ENCODE peak calls at places on chromosomes 1 and 21, in nine cellular contexts. M is breast epithelium; R is colonic mucosa; H is CD4-positive, alpha-beta memory T cell; V is transverse colon; W is OCI-LY7; U is hepatocyte; O is endodermal cell; J is naive thymus-derived CD4-positive, alpha-beta T cell. B is an unnamed sample.

GRCh38 chr1:160622885-160623633 is 23.8 kb downstream of the SLAMF1 start:
- DNase-seq in M (no peak), R (no peak), H (peak; percentile 67), V (no peak), W (peak; percentile 56), U (no peak), O (no peak), J (no peak), B (no peak)

GRCh38 chr1:156747737-156748669 is 3.5 kb downstream of the HDGF start:
- DNase-seq in M (no peak), R (peak; percentile 27), H (peak; percentile 53), V (no peak), W (no peak), U (no peak), O (peak; percentile 65), J (no peak), B (no peak)

GRCh38 chr21:26743524-26743923 is 101.7 kb downstream of the ADAMTS1 start:
- DNase-seq in M (no peak), R (no peak), H (no peak), V (no peak), W (no peak), U (no peak), O (no peak), J (no peak), B (no peak)

GRCh38 chr1:13981142-13981541 is 281.2 kb downstream of the PRDM2 start:
- DNase-seq in M (no peak), R (no peak), H (no peak), V (no peak), W (no peak), U (no peak), O (no peak), J (no peak), B (no peak)

GRCh38 chr1:200409203-200409760 is 554 bp downstream of the ZNF281 start:
- DNase-seq in M (no peak), R (peak; percentile 38), H (peak; percentile 64), V (peak; percentile 53), W (peak; percentile 38), U (peak; percentile 53), O (peak; percentile 75), J (peak; percentile 33), B (no peak)

GRCh38 chr21:35274923-35275322 is 225.8 kb upstream of the RUNX1 start:
- DNase-seq in M (no peak), R (no peak), H (no peak), V (no peak), W (no peak), U (no peak), O (no peak), J (no peak), B (no peak)

GRCh38 chr1:117363591-117364048 is 3.6 kb upstream of the MAN1A2 start:
- DNase-seq in M (no peak), R (no peak), H (no peak), V (no peak), W (no peak), U (no peak), O (no peak), J (no peak), B (peak; percentile 50)

GRCh38 chr1:24275510-24275909 is 43.6 kb upstream of the GRHL3 start:
- DNase-seq in M (no peak), R (no peak), H (no peak), V (no peak), W (no peak), U (no peak), O (no peak), J (no peak), B (no peak)

GRCh38 chr1:192805832-192806323 is 3.0 kb upstream of the RGS2 start:
- DNase-seq in M (no peak), R (peak; percentile 46), H (peak; percentile 61), V (no peak), W (peak; percentile 73), U (peak; percentile 85), O (no peak), J (peak; percentile 60), B (no peak)

GRCh38 chr1:69413129-69413528 is 154.6 kb upstream of the LRRC7 start:
- DNase-seq in M (no peak), R (no peak), H (no peak), V (no peak), W (no peak), U (no peak), O (no peak), J (no peak), B (no peak)

GRCh38 chr1:103107696-103108524 is at the start of gene COL11A1:
- DNase-seq in M (no peak), R (no peak), H (no peak), V (no peak), W (no peak), U (peak; percentile 20), O (no peak), J (no peak), B (no peak)

GRCh38 chr21:45912611-45913415 is 68.8 kb upstream of the COL6A1 start:
- DNase-seq in M (no peak), R (no peak), H (no peak), V (no peak), W (no peak), U (no peak), O (no peak), J (no peak), B (no peak)

DNA sequence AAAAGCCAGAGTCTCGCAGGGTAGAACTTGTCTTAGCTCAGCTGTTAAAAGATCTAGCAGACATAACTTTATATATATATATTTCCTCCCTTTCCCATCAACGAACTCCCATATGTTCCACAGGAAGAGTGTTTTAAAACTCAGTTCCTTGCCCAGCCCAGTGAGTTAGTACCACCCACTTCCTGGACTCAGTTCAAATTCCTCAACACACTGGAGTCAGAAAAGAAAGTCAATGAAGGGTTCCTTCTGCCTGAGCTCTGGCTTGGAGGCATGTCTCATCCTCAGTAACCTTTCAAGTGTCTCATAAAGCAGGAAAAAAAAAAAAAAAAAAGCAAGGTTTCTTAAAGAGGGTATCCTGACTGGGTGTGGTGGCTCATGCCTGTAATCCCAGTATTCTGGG is 15.6 kb downstream of the TPM3 start:
- DNase-seq in M (no peak), R (peak; percentile 64), H (no peak), V (peak; percentile 28), W (no peak), U (peak; percentile 41), O (no peak), J (no peak), B (no peak)
- H3K36me3 ChIP-seq in M (no peaks in the 10 kb centered on the region), R (peaks cover 19% of the 10 kb centered on the region), H (peaks cover 44% of the 10 kb centered on the region), V (no peaks in the 10 kb centered on the region), W (peaks cover 91% of the 10 kb centered on the region), U (no peaks in the 10 kb centered on the region), O (peaks cover 64% of the 10 kb centered on the region), J (peaks cover 42% of the 10 kb centered on the region), B (peaks cover 49% of the 10 kb centered on the region)

DNA sequence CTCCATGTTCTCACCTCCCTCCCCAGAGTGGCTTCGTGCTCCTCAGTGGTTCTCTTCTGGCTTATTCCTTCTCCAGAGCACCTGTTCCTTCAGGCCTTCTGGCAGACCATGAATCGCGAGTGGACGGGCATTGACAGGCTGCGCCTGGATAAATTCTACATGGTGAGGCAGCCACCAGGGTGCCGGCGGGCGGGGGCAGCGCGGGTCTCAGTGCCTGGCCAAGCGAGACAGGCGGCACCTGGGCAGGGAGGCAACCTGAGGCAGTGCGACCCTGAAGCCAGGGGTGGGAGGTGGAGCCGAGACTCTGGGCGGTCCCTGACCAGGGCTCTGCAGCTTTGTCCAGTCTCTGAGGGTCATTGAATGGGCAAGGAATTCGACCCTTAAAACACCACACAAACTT is 3.9 kb downstream of the RRP1 start:
- DNase-seq in M (no peak), R (no peak), H (no peak), V (no peak), W (no peak), U (no peak), O (no peak), J (no peak), B (no peak)
- H3K36me3 ChIP-seq in M (peaks cover 9% of the 10 kb centered on the region), R (peaks cover 17% of the 10 kb centered on the region), H (peaks cover 65% of the 10 kb centered on the region), V (peaks cover 5% of the 10 kb centered on the region), W (peaks cover 86% of the 10 kb centered on the region), U (no peaks in the 10 kb centered on the region), O (peaks cover 73% of the 10 kb centered on the region), J (peaks cover 67% of the 10 kb centered on the region), B (peaks cover 43% of the 10 kb centered on the region)

DNA sequence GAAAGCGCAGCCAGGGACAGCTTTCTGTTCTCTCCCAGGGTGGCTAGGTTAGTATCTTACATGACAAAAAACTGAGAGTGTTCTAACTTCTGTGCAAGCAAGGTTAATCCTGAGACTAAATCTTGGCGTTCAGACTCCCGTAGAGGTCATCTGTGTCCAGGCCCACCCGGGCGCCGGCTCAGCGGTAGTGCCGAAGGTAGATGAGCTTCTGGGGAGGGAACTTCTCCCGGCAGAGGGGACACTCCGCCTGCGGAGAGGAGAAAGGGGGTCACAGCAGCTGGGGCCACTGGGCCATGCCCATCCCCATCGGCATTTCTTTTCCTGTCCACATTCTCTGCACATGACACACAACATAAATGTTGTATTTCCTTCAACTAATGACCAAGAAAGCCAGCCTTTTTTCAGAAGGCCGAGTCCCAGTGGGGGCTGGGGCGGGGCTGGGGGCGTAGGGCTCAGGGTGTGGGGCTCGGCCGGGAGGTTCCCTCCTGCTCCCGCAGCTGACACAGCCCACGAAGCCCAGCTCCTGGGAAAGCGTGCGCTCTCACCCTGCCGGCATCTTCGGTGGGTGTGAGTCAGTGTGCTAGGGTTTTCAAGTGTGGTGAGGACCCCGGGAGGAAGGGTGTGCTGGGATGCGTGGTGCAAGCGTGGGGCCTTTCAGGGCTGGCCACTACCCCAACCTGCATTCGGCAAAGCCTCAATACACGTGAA is 6.6 kb downstream of the PEX10 start:
- DNase-seq in M (no peak), R (no peak), H (peak; percentile 30), V (no peak), W (no peak), U (no peak), O (no peak), J (no peak), B (no peak)
- H3K36me3 ChIP-seq in M (peaks cover 15% of the 10 kb centered on the region), R (peaks cover 23% of the 10 kb centered on the region), H (peaks cover 46% of the 10 kb centered on the region), V (no peaks in the 10 kb centered on the region), W (peaks cover 68% of the 10 kb centered on the region), U (no peaks in the 10 kb centered on the region), O (peaks cover 42% of the 10 kb centered on the region), J (peaks cover 82% of the 10 kb centered on the region), B (peaks cover 18% of the 10 kb centered on the region)

GRCh38 chr1:111463029-111463683 is 10.6 kb upstream of the C1orf162 start:
- DNase-seq in M (no peak), R (no peak), H (no peak), V (no peak), W (no peak), U (no peak), O (no peak), J (no peak), B (no peak)

GRCh38 chr1:111466480-111466879 is 7.3 kb upstream of the C1orf162 start:
- DNase-seq in M (no peak), R (no peak), H (no peak), V (no peak), W (no peak), U (no peak), O (no peak), J (no peak), B (no peak)

GRCh38 chr1:111465754-111466153 is 8.0 kb upstream of the C1orf162 start:
- DNase-seq in M (no peak), R (no peak), H (no peak), V (no peak), W (no peak), U (no peak), O (no peak), J (no peak), B (no peak)

GRCh38 chr1:111462368-111463028 is 11.3 kb upstream of the C1orf162 start:
- DNase-seq in M (no peak), R (no peak), H (no peak), V (no peak), W (no peak), U (no peak), O (no peak), J (no peak), B (no peak)

DNA sequence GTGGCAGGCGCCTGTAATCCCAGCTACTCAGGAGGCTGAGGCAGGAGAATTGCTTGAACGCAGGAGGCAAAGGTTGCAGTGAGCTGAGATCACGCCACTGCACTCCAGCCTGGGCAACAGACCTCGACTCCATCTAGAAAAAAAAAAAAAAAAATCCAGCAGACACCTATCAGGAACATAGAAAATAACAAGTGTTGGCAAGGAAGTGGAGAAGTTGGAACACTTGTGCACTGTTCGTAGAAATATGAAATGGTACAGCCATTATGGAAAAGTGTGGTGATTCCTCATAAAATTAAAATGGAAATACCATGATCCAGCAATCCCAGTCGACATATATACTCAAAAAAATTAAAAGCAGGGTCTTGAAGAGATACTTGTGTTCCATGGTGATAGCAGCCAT is 12.0 kb upstream of the C1orf162 start:
- DNase-seq in M (no peak), R (no peak), H (no peak), V (no peak), W (no peak), U (no peak), O (no peak), J (no peak), B (no peak)
- H3K36me3 ChIP-seq in M (peaks cover 17% of the 10 kb centered on the region), R (peaks cover 9% of the 10 kb centered on the region), H (peaks cover 36% of the 10 kb centered on the region), V (no peaks in the 10 kb centered on the region), W (peaks cover 65% of the 10 kb centered on the region), U (no peaks in the 10 kb centered on the region), O (peaks cover 54% of the 10 kb centered on the region), J (peaks cover 57% of the 10 kb centered on the region), B (peaks cover 27% of the 10 kb centered on the region)